ENCODE peak calls at places on chromosomes 11 and 22, in four cellular contexts. S, W, X and D are unnamed samples.
A peak's percentile ranks its signal among the peaks of the same experiment; 100 is the strongest.

GRCh38 chr11:100890779-100891178 is 203.7 kb downstream of the ARHGAP42 start:
- DNase-seq in W (peak; percentile 94), X (no peak), S (no peak), D (peak; percentile 84)

GRCh38 chr11:68649851-68650555 is 34.3 kb upstream of the GAL start:
- DNase-seq in X (no peak), S (no peak), W (no peak), D (no peak)

GRCh38 chr22:49010901-49011300 is 816.8 kb downstream of the BRD1 start:
- DNase-seq in X (no peak), W (no peak), S (no peak), D (no peak)

GRCh38 chr11:84234011-84234410 is 947.8 kb upstream of the CCDC90B start:
- DNase-seq in X (no peak), W (no peak), S (no peak), D (no peak)

GRCh38 chr22:50314081-50314454 is 6.6 kb upstream of the PLXNB2 start:
- DNase-seq in S (no peak), W (no peak), X (no peak), D (no peak)

GRCh38 chr11:122248939-122249338 is 132.9 kb upstream of the BLID start:
- DNase-seq in S (peak; percentile 88), X (no peak), W (no peak), D (no peak)

GRCh38 chr22:36010913-36011312 is 17.7 kb downstream of the RBFOX2 start:
- DNase-seq in S (peak; percentile 67), X (no peak), W (peak; percentile 55), D (peak; percentile 56)

GRCh38 chr11:29029452-29029851 is 921.3 kb downstream of the METTL15 start:
- DNase-seq in X (no peak), W (no peak), S (no peak), D (no peak)

GRCh38 chr11:86360775-86361395 is 13.8 kb upstream of the CCDC81 start:
- DNase-seq in S (peak; percentile 31), W (peak; percentile 24), X (no peak), D (peak; percentile 30)

GRCh38 chr22:20994902-20995241 is 7.0 kb downstream of the THAP7 start:
- DNase-seq in W (no peak), S (no peak), X (no peak), D (no peak)

GRCh38 chr11:12952094-12952493 is 57.0 kb upstream of the RASSF10 start:
- DNase-seq in X (no peak), S (no peak), W (no peak), D (no peak)

GRCh38 chr11:71499125-71499524 is 27.9 kb upstream of the KRTAP5-7 start:
- DNase-seq in W (no peak), X (peak; percentile 4), S (no peak), D (no peak)

GRCh38 chr11:2775626-2776350 is 76.0 kb upstream of the KCNQ1OT1 start:
- DNase-seq in S (no peak), W (no peak), X (peak; percentile 6), D (no peak)

GRCh38 chr11:113881856-113882255 is 6.5 kb upstream of the USP28 start:
- DNase-seq in S (no peak), W (no peak), X (no peak), D (no peak)

GRCh38 chr11:27076121-27076589 is 35.5 kb downstream of the BBOX1 start:
- DNase-seq in X (no peak), W (no peak), S (no peak), D (no peak)

GRCh38 chr11:8167796-8168195 is 1.0 kb downstream of the RIC3 start:
- DNase-seq in S (peak; percentile 8), X (no peak), W (no peak), D (no peak)

GRCh38 chr22:35384973-35385588 is 4.2 kb downstream of the HMOX1 start:
- DNase-seq in S (no peak), W (no peak), X (no peak), D (no peak)

GRCh38 chr11:116379185-116379828 is 393.5 kb downstream of the BUD13 start:
- DNase-seq in X (peak; percentile 70), W (no peak), S (no peak), D (no peak)

GRCh38 chr11:3088806-3089205 is 31.6 kb upstream of the CARS1 start:
- DNase-seq in W (no peak), X (no peak), S (no peak), D (no peak)

GRCh38 chr22:19902245-19902699 is 39.3 kb upstream of the COMT start:
- DNase-seq in X (no peak), S (no peak), W (no peak), D (no peak)

GRCh38 chr11:29328961-29329441 is 687.8 kb downstream of the KCNA4 start:
- DNase-seq in S (peak; percentile 92), W (peak; percentile 70), X (no peak), D (peak; percentile 44)

GRCh38 chr22:37545703-37546435 is 14.4 kb upstream of the CDC42EP1 start:
- DNase-seq in S (peak; percentile 73), W (peak; percentile 84), X (peak; percentile 44), D (peak; percentile 93)

GRCh38 chr11:121469910-121470309 is 17.1 kb upstream of the SORL1-AS1 start:
- DNase-seq in X (no peak), S (no peak), W (no peak), D (no peak)

GRCh38 chr22:46422896-46423295 is 87.4 kb downstream of the TRMU start:
- DNase-seq in X (no peak), S (no peak), W (no peak), D (no peak)

GRCh38 chr11:122002926-122003325 is 113.1 kb downstream of the BLID start:
- DNase-seq in S (no peak), X (no peak), W (peak; percentile 20), D (no peak)

GRCh38 chr11:45921561-45922424 is 663 bp upstream of the LARGE2 start:
- DNase-seq in W (no peak), S (no peak), X (peak; percentile 93), D (no peak)

GRCh38 chr11:6693342-6694228 is 10.4 kb upstream of the MRPL17 start:
- DNase-seq in X (no peak), W (peak; percentile 38), S (peak; percentile 91), D (peak; percentile 38)

GRCh38 chr11:120151536-120151935 is 13.6 kb upstream of the TRIM29 start:
- DNase-seq in S (no peak), X (no peak), W (no peak), D (no peak)

GRCh38 chr11:112652786-112653390 is 308.3 kb upstream of the NCAM1 start:
- DNase-seq in S (peak; percentile 79), W (no peak), X (no peak), D (no peak)

GRCh38 chr22:37996515-37997246 is 12.3 kb upstream of the SOX10 start:
- DNase-seq in S (no peak), W (no peak), X (no peak), D (no peak)

GRCh38 chr11:34652191-34652958 is 31.5 kb downstream of the EHF start:
- DNase-seq in W (no peak), S (peak; percentile 36), X (no peak), D (no peak)

GRCh38 chr11:34653031-34653430 is 32.1 kb downstream of the EHF start:
- DNase-seq in S (no peak), X (no peak), W (no peak), D (no peak)

GRCh38 chr11:34654491-34655334 is 33.8 kb downstream of the EHF start:
- DNase-seq in X (no peak), W (no peak), S (peak; percentile 71), D (peak; percentile 42)

GRCh38 chr11:34655335-34656008 is 34.6 kb downstream of the EHF start:
- DNase-seq in W (peak; percentile 67), S (peak; percentile 76), X (no peak), D (no peak)

DNA sequence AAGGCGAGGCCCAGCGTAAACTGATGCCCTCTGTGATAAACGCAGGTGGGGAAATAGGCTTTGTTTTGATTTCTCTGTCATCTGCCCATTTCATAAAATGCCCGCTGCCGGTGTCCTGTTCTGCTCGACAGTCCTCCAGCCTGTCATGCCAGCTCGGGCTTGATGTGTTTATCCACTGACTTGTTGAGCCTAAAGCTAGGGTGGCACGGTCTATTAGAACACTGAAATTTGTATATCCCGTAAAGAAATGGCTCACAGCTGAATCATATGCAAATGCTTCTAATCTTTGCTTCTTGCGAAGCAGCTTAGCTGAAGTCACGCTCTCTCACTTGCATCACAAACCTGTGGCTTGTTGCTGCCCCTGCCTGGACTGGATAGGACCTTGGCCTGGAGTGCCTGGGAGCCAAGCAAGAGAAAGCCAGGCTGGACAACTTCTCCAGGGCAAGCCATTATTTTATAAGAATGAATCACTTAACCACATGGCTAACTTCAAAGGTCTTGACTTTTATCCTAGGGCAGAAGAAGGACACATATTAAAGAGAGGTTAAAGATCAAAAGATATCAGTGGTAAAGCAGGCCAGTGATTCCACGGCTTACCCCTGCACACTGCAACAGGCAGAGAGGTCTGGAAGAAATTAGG is 33.1 kb downstream of the EHF start:
- DNase-seq in S (peak; percentile 98), W (peak; percentile 82), X (no peak), D (peak; percentile 92)
- TF ChIP-seq CTCF in S (no peak), W (peak; percentile 20), X (no peak), D (peak; percentile 15)

GRCh38 chr11:47616726-47617416 is 22.7 kb upstream of the C1QTNF4 start:
- DNase-seq in W (peak; percentile 69), X (no peak), S (peak; percentile 28), D (peak; percentile 71)
- TF ChIP-seq CTCF in W (peak; percentile 99), X (peak; percentile 62), S (peak; percentile 43), D (no peak)

DNA sequence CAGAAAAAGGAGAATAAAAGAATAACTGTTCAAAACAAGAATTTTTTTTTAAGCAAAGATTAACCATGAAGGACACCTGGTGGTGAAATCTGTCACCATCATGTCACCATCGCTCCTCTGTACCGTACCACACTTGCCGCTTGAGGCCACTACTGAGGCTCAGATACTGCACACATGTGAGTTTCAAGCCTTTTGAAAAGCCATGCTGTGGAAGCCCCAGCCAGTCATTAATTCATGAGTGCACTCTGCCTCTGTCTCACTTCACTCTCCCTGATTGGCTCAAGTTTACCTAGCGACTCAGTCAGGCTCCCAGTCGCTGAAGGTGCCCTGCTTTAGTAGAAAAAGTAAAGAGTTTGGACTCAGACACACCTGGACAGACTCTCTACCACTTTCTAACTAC is 6.6 kb upstream of the MS4A12 start:
- DNase-seq in S (no peak), X (no peak), W (no peak), D (no peak)
- TF ChIP-seq CTCF in S (no peak), X (peak; percentile 70), W (no peak), D (no peak)

GRCh38 chr11:134101292-134101691 is 32.4 kb downstream of the JAM3 start:
- DNase-seq in X (no peak), S (no peak), W (no peak), D (no peak)

GRCh38 chr11:134100171-134100570 is 31.3 kb downstream of the JAM3 start:
- DNase-seq in X (no peak), S (no peak), W (no peak), D (no peak)

GRCh38 chr11:134097146-134097545 is 28.3 kb downstream of the JAM3 start:
- DNase-seq in X (no peak), W (no peak), S (no peak), D (no peak)

DNA sequence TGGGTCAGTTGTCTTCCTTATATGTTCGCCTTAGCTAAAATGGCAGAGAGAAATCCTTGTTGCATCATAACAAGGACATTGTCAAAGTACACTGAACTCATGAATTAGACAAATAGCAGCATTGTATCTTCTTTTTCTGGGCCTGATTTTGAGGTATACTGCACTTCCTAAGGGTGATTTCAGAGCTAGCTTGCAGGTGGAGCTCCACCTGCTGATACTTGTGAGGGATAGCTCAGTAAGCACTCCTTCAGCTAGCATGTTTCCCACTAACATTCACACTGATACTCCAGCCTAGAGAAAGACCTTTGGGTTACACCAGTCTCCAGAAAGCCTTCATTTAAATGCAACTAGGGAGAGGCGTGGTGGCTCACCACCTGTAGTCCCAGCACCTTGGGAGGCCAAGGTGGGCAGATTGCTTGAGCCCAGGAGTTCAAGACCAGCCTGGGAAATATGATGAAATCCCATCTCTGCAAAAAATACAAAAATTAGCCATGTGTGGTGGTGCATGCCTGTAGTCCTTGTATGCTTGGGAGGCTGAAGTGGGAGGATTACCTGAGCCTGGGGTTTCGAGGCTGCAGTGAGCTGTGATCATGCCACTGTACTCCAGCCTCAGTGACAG is 29.8 kb downstream of the JAM3 start:
- DNase-seq in W (no peak), X (no peak), S (peak; percentile 11), D (no peak)
- TF ChIP-seq CTCF in W (peak; percentile 3), X (peak; percentile 53), S (no peak), D (no peak)

GRCh38 chr11:77191823-77192495 is 63.9 kb downstream of the MYO7A start:
- DNase-seq in W (no peak), X (peak; percentile 92), S (peak; percentile 93), D (no peak)
- TF ChIP-seq CTCF in W (peak; percentile 50), X (peak; percentile 99), S (peak; percentile 99), D (peak; percentile 41)